ENCODE peak calls at places on chromosomes 7 and 10, in five cellular contexts. One of them, this sample, is unnamed.

GRCh38 chr10:84701321-84701720 is 372.9 kb downstream of the CCSER2 start:
- DNase-seq in SK-N-MC: no peak
- DNase-seq in activated CD4-positive, CD25-positive, alpha-beta regulatory T cell: no peak
- DNase-seq in NCI-H1092 treated with DMSO at 0.1 percent for 48 hours: no peak
- DNase-seq in cerebellum: no peak
- DNase-seq in this sample: no peak

GRCh38 chr7:151245360-151246160 is 2.9 kb downstream of the SMARCD3 start:
- DNase-seq in SK-N-MC: no peak
- DNase-seq in activated CD4-positive, CD25-positive, alpha-beta regulatory T cell: peak; percentile 26
- DNase-seq in NCI-H1092 treated with DMSO at 0.1 percent for 48 hours: no peak
- DNase-seq in cerebellum: no peak
- DNase-seq in this sample: peak; percentile 74

GRCh38 chr10:52814506-52814905 is 41.9 kb upstream of the MBL2 start:
- DNase-seq in SK-N-MC: no peak
- DNase-seq in activated CD4-positive, CD25-positive, alpha-beta regulatory T cell: no peak
- DNase-seq in NCI-H1092 treated with DMSO at 0.1 percent for 48 hours: no peak
- DNase-seq in cerebellum: no peak
- DNase-seq in this sample: no peak

GRCh38 chr7:141665208-141666035 is 36.5 kb downstream of the DENND11 start:
- DNase-seq in SK-N-MC: no peak
- DNase-seq in activated CD4-positive, CD25-positive, alpha-beta regulatory T cell: no peak
- DNase-seq in NCI-H1092 treated with DMSO at 0.1 percent for 48 hours: no peak
- DNase-seq in cerebellum: no peak
- DNase-seq in this sample: no peak

GRCh38 chr10:105509551-105509950 is 868.5 kb downstream of the SORCS3 start:
- DNase-seq in SK-N-MC: no peak
- DNase-seq in activated CD4-positive, CD25-positive, alpha-beta regulatory T cell: no peak
- DNase-seq in NCI-H1092 treated with DMSO at 0.1 percent for 48 hours: no peak
- DNase-seq in cerebellum: no peak
- DNase-seq in this sample: no peak

GRCh38 chr10:30820282-30820991 is 190.9 kb upstream of the LYZL2 start:
- DNase-seq in SK-N-MC: no peak
- DNase-seq in activated CD4-positive, CD25-positive, alpha-beta regulatory T cell: no peak
- DNase-seq in NCI-H1092 treated with DMSO at 0.1 percent for 48 hours: no peak
- DNase-seq in cerebellum: no peak
- DNase-seq in this sample: no peak

GRCh38 chr7:82375713-82376112 is 67.9 kb downstream of the CACNA2D1 start:
- DNase-seq in SK-N-MC: no peak
- DNase-seq in activated CD4-positive, CD25-positive, alpha-beta regulatory T cell: no peak
- DNase-seq in NCI-H1092 treated with DMSO at 0.1 percent for 48 hours: peak; percentile 69
- DNase-seq in cerebellum: no peak
- DNase-seq in this sample: no peak

GRCh38 chr10:26821699-26822542 is 38.8 kb downstream of the ABI1 start:
- DNase-seq in SK-N-MC: no peak
- DNase-seq in activated CD4-positive, CD25-positive, alpha-beta regulatory T cell: no peak
- DNase-seq in NCI-H1092 treated with DMSO at 0.1 percent for 48 hours: no peak
- DNase-seq in cerebellum: no peak
- DNase-seq in this sample: no peak

GRCh38 chr7:46705416-46706255 is 784.6 kb upstream of the IGFBP3 start:
- DNase-seq in SK-N-MC: no peak
- DNase-seq in activated CD4-positive, CD25-positive, alpha-beta regulatory T cell: no peak
- DNase-seq in NCI-H1092 treated with DMSO at 0.1 percent for 48 hours: no peak
- DNase-seq in cerebellum: no peak
- DNase-seq in this sample: no peak

GRCh38 chr7:73904219-73905136 is 43.5 kb downstream of the TMEM270 start:
- DNase-seq in SK-N-MC: no peak
- DNase-seq in activated CD4-positive, CD25-positive, alpha-beta regulatory T cell: no peak
- DNase-seq in NCI-H1092 treated with DMSO at 0.1 percent for 48 hours: no peak
- DNase-seq in cerebellum: no peak
- DNase-seq in this sample: no peak

GRCh38 chr7:131959106-131959812 is 402.8 kb upstream of the PODXL start:
- DNase-seq in SK-N-MC: no peak
- DNase-seq in activated CD4-positive, CD25-positive, alpha-beta regulatory T cell: no peak
- DNase-seq in NCI-H1092 treated with DMSO at 0.1 percent for 48 hours: peak; percentile 40
- DNase-seq in cerebellum: no peak
- DNase-seq in this sample: no peak

GRCh38 chr7:108012499-108013430 is 9.8 kb upstream of the LAMB1 start:
- DNase-seq in SK-N-MC: no peak
- DNase-seq in activated CD4-positive, CD25-positive, alpha-beta regulatory T cell: no peak
- DNase-seq in NCI-H1092 treated with DMSO at 0.1 percent for 48 hours: peak; percentile 15
- DNase-seq in cerebellum: no peak
- DNase-seq in this sample: no peak

GRCh38 chr7:155705656-155706360 is 61.3 kb downstream of the RBM33 start:
- DNase-seq in SK-N-MC: no peak
- DNase-seq in activated CD4-positive, CD25-positive, alpha-beta regulatory T cell: no peak
- DNase-seq in NCI-H1092 treated with DMSO at 0.1 percent for 48 hours: no peak
- DNase-seq in cerebellum: no peak
- DNase-seq in this sample: no peak

GRCh38 chr7:114160925-114161324 is 242.1 kb upstream of the PPP1R3A start:
- DNase-seq in SK-N-MC: no peak
- DNase-seq in activated CD4-positive, CD25-positive, alpha-beta regulatory T cell: no peak
- DNase-seq in NCI-H1092 treated with DMSO at 0.1 percent for 48 hours: no peak
- DNase-seq in cerebellum: no peak
- DNase-seq in this sample: no peak

GRCh38 chr7:25187932-25188331 is 40.4 kb downstream of the NPVF start:
- DNase-seq in SK-N-MC: no peak
- DNase-seq in activated CD4-positive, CD25-positive, alpha-beta regulatory T cell: no peak
- DNase-seq in NCI-H1092 treated with DMSO at 0.1 percent for 48 hours: no peak
- DNase-seq in cerebellum: no peak
- DNase-seq in this sample: no peak

GRCh38 chr7:151806204-151806603 is 70.7 kb downstream of the PRKAG2 start:
- DNase-seq in SK-N-MC: no peak
- DNase-seq in activated CD4-positive, CD25-positive, alpha-beta regulatory T cell: no peak
- DNase-seq in NCI-H1092 treated with DMSO at 0.1 percent for 48 hours: no peak
- DNase-seq in cerebellum: peak; percentile 44
- DNase-seq in this sample: no peak

GRCh38 chr10:25966846-25967245 is 32.8 kb downstream of the MYO3A start:
- DNase-seq in SK-N-MC: no peak
- DNase-seq in activated CD4-positive, CD25-positive, alpha-beta regulatory T cell: no peak
- DNase-seq in NCI-H1092 treated with DMSO at 0.1 percent for 48 hours: no peak
- DNase-seq in cerebellum: no peak
- DNase-seq in this sample: no peak

GRCh38 chr7:111752022-111752582 is 189.8 kb upstream of the IMMP2L start:
- DNase-seq in SK-N-MC: no peak
- DNase-seq in activated CD4-positive, CD25-positive, alpha-beta regulatory T cell: peak; percentile 10
- DNase-seq in NCI-H1092 treated with DMSO at 0.1 percent for 48 hours: peak; percentile 75
- DNase-seq in cerebellum: no peak
- DNase-seq in this sample: no peak

GRCh38 chr7:74653686-74654181 is 3.8 kb upstream of the GTF2I start:
- DNase-seq in SK-N-MC: no peak
- DNase-seq in activated CD4-positive, CD25-positive, alpha-beta regulatory T cell: no peak
- DNase-seq in NCI-H1092 treated with DMSO at 0.1 percent for 48 hours: no peak
- DNase-seq in cerebellum: no peak
- DNase-seq in this sample: no peak

GRCh38 chr10:103765981-103766380 is 89.4 kb downstream of the SH3PXD2A start:
- DNase-seq in SK-N-MC: no peak
- DNase-seq in activated CD4-positive, CD25-positive, alpha-beta regulatory T cell: peak; percentile 63
- DNase-seq in NCI-H1092 treated with DMSO at 0.1 percent for 48 hours: no peak
- DNase-seq in cerebellum: no peak
- DNase-seq in this sample: no peak

GRCh38 chr10:34254596-34254995 is 560.5 kb downstream of the PARD3 start:
- DNase-seq in SK-N-MC: no peak
- DNase-seq in activated CD4-positive, CD25-positive, alpha-beta regulatory T cell: no peak
- DNase-seq in NCI-H1092 treated with DMSO at 0.1 percent for 48 hours: no peak
- DNase-seq in cerebellum: no peak
- DNase-seq in this sample: no peak

GRCh38 chr10:6973904-6974303 is 393.8 kb upstream of the PRKCQ start:
- DNase-seq in SK-N-MC: no peak
- DNase-seq in activated CD4-positive, CD25-positive, alpha-beta regulatory T cell: no peak
- DNase-seq in NCI-H1092 treated with DMSO at 0.1 percent for 48 hours: no peak
- DNase-seq in cerebellum: no peak
- DNase-seq in this sample: no peak

GRCh38 chr7:22400933-22401553 is 44.1 kb upstream of the RAPGEF5 start:
- DNase-seq in SK-N-MC: no peak
- DNase-seq in activated CD4-positive, CD25-positive, alpha-beta regulatory T cell: no peak
- DNase-seq in NCI-H1092 treated with DMSO at 0.1 percent for 48 hours: no peak
- DNase-seq in cerebellum: no peak
- DNase-seq in this sample: no peak

GRCh38 chr10:119268871-119269506 is 61.6 kb downstream of the GRK5 start:
- DNase-seq in SK-N-MC: no peak
- DNase-seq in activated CD4-positive, CD25-positive, alpha-beta regulatory T cell: no peak
- DNase-seq in NCI-H1092 treated with DMSO at 0.1 percent for 48 hours: no peak
- DNase-seq in cerebellum: no peak
- DNase-seq in this sample: no peak